ENCODE peak calls at places on chromosomes 12 and 14, in ten cellular contexts. One of them, this sample, is unnamed.
A peak's percentile ranks its signal among the peaks of the same experiment; 100 is the strongest.

GRCh38 chr12:52735106-52735505 is 31.8 kb upstream of the KRT77 start:
- DNase-seq in uterus: no peak
- DNase-seq in stimulated activated CD4-positive, alpha-beta T cell treated with anti-CD3 and anti-CD28 coated beads, Interleukin-4, amount 100 ng/mL, for 4 hours: no peak
- DNase-seq in posterior vena cava: no peak
- DNase-seq in left ventricle myocardium superior: no peak
- DNase-seq in T-helper 2 cell: no peak
- DNase-seq in caudate nucleus: no peak
- DNase-seq in NCI-H1105 treated with DMSO at 0.1 percent for 48 hours: no peak
- DNase-seq in effector memory CD8-positive, alpha-beta T cell: no peak
- DNase-seq in activated effector memory CD4-positive, alpha-beta T cell treated with Interleukin-2 at 50 U/mL for 16 hours: no peak
- DNase-seq in this sample: no peak

GRCh38 chr14:105180598-105181528 is at the start of gene NUDT14:
- DNase-seq in T-helper 2 cell: peak; percentile 73
- DNase-seq in caudate nucleus: peak; percentile 45
- DNase-seq in uterus: no peak
- DNase-seq in activated effector memory CD4-positive, alpha-beta T cell treated with Interleukin-2 at 50 U/mL for 16 hours: peak; percentile 89
- DNase-seq in stimulated activated CD4-positive, alpha-beta T cell treated with anti-CD3 and anti-CD28 coated beads, Interleukin-4, amount 100 ng/mL, for 4 hours: peak; percentile 85
- DNase-seq in effector memory CD8-positive, alpha-beta T cell: peak; percentile 77
- DNase-seq in posterior vena cava: no peak
- DNase-seq in NCI-H1105 treated with DMSO at 0.1 percent for 48 hours: peak; percentile 64
- DNase-seq in left ventricle myocardium superior: peak; percentile 84
- DNase-seq in this sample: peak; percentile 87

GRCh38 chr12:69415471-69416275 is 54.5 kb upstream of the FRS2 start:
- DNase-seq in T-helper 2 cell: peak; percentile 41
- DNase-seq in stimulated activated CD4-positive, alpha-beta T cell treated with anti-CD3 and anti-CD28 coated beads, Interleukin-4, amount 100 ng/mL, for 4 hours: no peak
- DNase-seq in left ventricle myocardium superior: peak; percentile 61
- DNase-seq in NCI-H1105 treated with DMSO at 0.1 percent for 48 hours: peak; percentile 6
- DNase-seq in effector memory CD8-positive, alpha-beta T cell: no peak
- DNase-seq in activated effector memory CD4-positive, alpha-beta T cell treated with Interleukin-2 at 50 U/mL for 16 hours: no peak
- DNase-seq in uterus: peak; percentile 65
- DNase-seq in caudate nucleus: peak; percentile 24
- DNase-seq in posterior vena cava: peak; percentile 79
- DNase-seq in this sample: peak; percentile 74

GRCh38 chr12:21819236-21819635 is 44.7 kb upstream of the KCNJ8 start:
- DNase-seq in caudate nucleus: no peak
- DNase-seq in posterior vena cava: no peak
- DNase-seq in NCI-H1105 treated with DMSO at 0.1 percent for 48 hours: no peak
- DNase-seq in activated effector memory CD4-positive, alpha-beta T cell treated with Interleukin-2 at 50 U/mL for 16 hours: no peak
- DNase-seq in T-helper 2 cell: no peak
- DNase-seq in stimulated activated CD4-positive, alpha-beta T cell treated with anti-CD3 and anti-CD28 coated beads, Interleukin-4, amount 100 ng/mL, for 4 hours: no peak
- DNase-seq in effector memory CD8-positive, alpha-beta T cell: no peak
- DNase-seq in left ventricle myocardium superior: no peak
- DNase-seq in uterus: no peak
- DNase-seq in this sample: no peak

GRCh38 chr14:104931771-104932675 is 7.3 kb downstream of the PLD4 start:
- DNase-seq in caudate nucleus: no peak
- DNase-seq in NCI-H1105 treated with DMSO at 0.1 percent for 48 hours: no peak
- DNase-seq in effector memory CD8-positive, alpha-beta T cell: no peak
- DNase-seq in posterior vena cava: peak; percentile 79
- DNase-seq in left ventricle myocardium superior: no peak
- DNase-seq in stimulated activated CD4-positive, alpha-beta T cell treated with anti-CD3 and anti-CD28 coated beads, Interleukin-4, amount 100 ng/mL, for 4 hours: no peak
- DNase-seq in activated effector memory CD4-positive, alpha-beta T cell treated with Interleukin-2 at 50 U/mL for 16 hours: no peak
- DNase-seq in uterus: no peak
- DNase-seq in T-helper 2 cell: no peak
- DNase-seq in this sample: no peak

GRCh38 chr12:49636979-49637378 is 13.6 kb downstream of the PRPF40B start:
- DNase-seq in activated effector memory CD4-positive, alpha-beta T cell treated with Interleukin-2 at 50 U/mL for 16 hours: peak; percentile 31
- DNase-seq in posterior vena cava: no peak
- DNase-seq in stimulated activated CD4-positive, alpha-beta T cell treated with anti-CD3 and anti-CD28 coated beads, Interleukin-4, amount 100 ng/mL, for 4 hours: peak; percentile 27
- DNase-seq in NCI-H1105 treated with DMSO at 0.1 percent for 48 hours: no peak
- DNase-seq in uterus: peak; percentile 75
- DNase-seq in left ventricle myocardium superior: no peak
- DNase-seq in effector memory CD8-positive, alpha-beta T cell: peak; percentile 44
- DNase-seq in caudate nucleus: peak; percentile 22
- DNase-seq in T-helper 2 cell: peak; percentile 78
- DNase-seq in this sample: peak; percentile 72

GRCh38 chr12:40010899-40011774 is 94.7 kb downstream of the SLC2A13 start:
- DNase-seq in posterior vena cava: no peak
- DNase-seq in effector memory CD8-positive, alpha-beta T cell: peak; percentile 55
- DNase-seq in T-helper 2 cell: peak; percentile 70
- DNase-seq in NCI-H1105 treated with DMSO at 0.1 percent for 48 hours: peak; percentile 65
- DNase-seq in left ventricle myocardium superior: no peak
- DNase-seq in caudate nucleus: no peak
- DNase-seq in activated effector memory CD4-positive, alpha-beta T cell treated with Interleukin-2 at 50 U/mL for 16 hours: no peak
- DNase-seq in uterus: peak; percentile 44
- DNase-seq in stimulated activated CD4-positive, alpha-beta T cell treated with anti-CD3 and anti-CD28 coated beads, Interleukin-4, amount 100 ng/mL, for 4 hours: peak; percentile 4
- DNase-seq in this sample: peak; percentile 62

GRCh38 chr14:94922595-94923239 is 152.8 kb upstream of the GSC start:
- DNase-seq in stimulated activated CD4-positive, alpha-beta T cell treated with anti-CD3 and anti-CD28 coated beads, Interleukin-4, amount 100 ng/mL, for 4 hours: no peak
- DNase-seq in T-helper 2 cell: no peak
- DNase-seq in uterus: no peak
- DNase-seq in posterior vena cava: peak; percentile 61
- DNase-seq in NCI-H1105 treated with DMSO at 0.1 percent for 48 hours: no peak
- DNase-seq in left ventricle myocardium superior: no peak
- DNase-seq in activated effector memory CD4-positive, alpha-beta T cell treated with Interleukin-2 at 50 U/mL for 16 hours: no peak
- DNase-seq in effector memory CD8-positive, alpha-beta T cell: no peak
- DNase-seq in caudate nucleus: no peak
- DNase-seq in this sample: no peak

GRCh38 chr14:55851301-55851700 is 266.9 kb upstream of the PELI2 start:
- DNase-seq in left ventricle myocardium superior: no peak
- DNase-seq in uterus: no peak
- DNase-seq in posterior vena cava: no peak
- DNase-seq in T-helper 2 cell: no peak
- DNase-seq in caudate nucleus: no peak
- DNase-seq in activated effector memory CD4-positive, alpha-beta T cell treated with Interleukin-2 at 50 U/mL for 16 hours: no peak
- DNase-seq in stimulated activated CD4-positive, alpha-beta T cell treated with anti-CD3 and anti-CD28 coated beads, Interleukin-4, amount 100 ng/mL, for 4 hours: no peak
- DNase-seq in effector memory CD8-positive, alpha-beta T cell: no peak
- DNase-seq in NCI-H1105 treated with DMSO at 0.1 percent for 48 hours: no peak
- DNase-seq in this sample: no peak

GRCh38 chr14:77407158-77407557 is 16.2 kb downstream of the NOXRED1 start:
- DNase-seq in effector memory CD8-positive, alpha-beta T cell: no peak
- DNase-seq in caudate nucleus: no peak
- DNase-seq in left ventricle myocardium superior: no peak
- DNase-seq in stimulated activated CD4-positive, alpha-beta T cell treated with anti-CD3 and anti-CD28 coated beads, Interleukin-4, amount 100 ng/mL, for 4 hours: no peak
- DNase-seq in T-helper 2 cell: peak; percentile 14
- DNase-seq in activated effector memory CD4-positive, alpha-beta T cell treated with Interleukin-2 at 50 U/mL for 16 hours: no peak
- DNase-seq in NCI-H1105 treated with DMSO at 0.1 percent for 48 hours: no peak
- DNase-seq in uterus: no peak
- DNase-seq in posterior vena cava: no peak
- DNase-seq in this sample: no peak

GRCh38 chr12:74816398-74817175 is 279.0 kb downstream of the ATXN7L3B start:
- DNase-seq in T-helper 2 cell: no peak
- DNase-seq in effector memory CD8-positive, alpha-beta T cell: no peak
- DNase-seq in left ventricle myocardium superior: no peak
- DNase-seq in posterior vena cava: peak; percentile 64
- DNase-seq in activated effector memory CD4-positive, alpha-beta T cell treated with Interleukin-2 at 50 U/mL for 16 hours: no peak
- DNase-seq in uterus: no peak
- DNase-seq in stimulated activated CD4-positive, alpha-beta T cell treated with anti-CD3 and anti-CD28 coated beads, Interleukin-4, amount 100 ng/mL, for 4 hours: no peak
- DNase-seq in caudate nucleus: no peak
- DNase-seq in NCI-H1105 treated with DMSO at 0.1 percent for 48 hours: no peak
- DNase-seq in this sample: no peak

GRCh38 chr14:58822856-58823255 is 185.1 kb downstream of the DACT1 start:
- DNase-seq in NCI-H1105 treated with DMSO at 0.1 percent for 48 hours: no peak
- DNase-seq in uterus: no peak
- DNase-seq in posterior vena cava: no peak
- DNase-seq in T-helper 2 cell: no peak
- DNase-seq in stimulated activated CD4-positive, alpha-beta T cell treated with anti-CD3 and anti-CD28 coated beads, Interleukin-4, amount 100 ng/mL, for 4 hours: no peak
- DNase-seq in activated effector memory CD4-positive, alpha-beta T cell treated with Interleukin-2 at 50 U/mL for 16 hours: no peak
- DNase-seq in left ventricle myocardium superior: no peak
- DNase-seq in effector memory CD8-positive, alpha-beta T cell: no peak
- DNase-seq in caudate nucleus: no peak
- DNase-seq in this sample: no peak

GRCh38 chr14:101583006-101583708 is 21.9 kb downstream of the DIO3 start:
- DNase-seq in T-helper 2 cell: no peak
- DNase-seq in NCI-H1105 treated with DMSO at 0.1 percent for 48 hours: no peak
- DNase-seq in uterus: no peak
- DNase-seq in left ventricle myocardium superior: no peak
- DNase-seq in activated effector memory CD4-positive, alpha-beta T cell treated with Interleukin-2 at 50 U/mL for 16 hours: no peak
- DNase-seq in posterior vena cava: peak; percentile 50
- DNase-seq in effector memory CD8-positive, alpha-beta T cell: no peak
- DNase-seq in stimulated activated CD4-positive, alpha-beta T cell treated with anti-CD3 and anti-CD28 coated beads, Interleukin-4, amount 100 ng/mL, for 4 hours: no peak
- DNase-seq in caudate nucleus: no peak
- DNase-seq in this sample: no peak

GRCh38 chr14:93952829-93953228 is 23.5 kb downstream of the ASB2 start:
- DNase-seq in posterior vena cava: no peak
- DNase-seq in effector memory CD8-positive, alpha-beta T cell: no peak
- DNase-seq in caudate nucleus: no peak
- DNase-seq in uterus: no peak
- DNase-seq in activated effector memory CD4-positive, alpha-beta T cell treated with Interleukin-2 at 50 U/mL for 16 hours: no peak
- DNase-seq in T-helper 2 cell: no peak
- DNase-seq in left ventricle myocardium superior: peak; percentile 15
- DNase-seq in stimulated activated CD4-positive, alpha-beta T cell treated with anti-CD3 and anti-CD28 coated beads, Interleukin-4, amount 100 ng/mL, for 4 hours: no peak
- DNase-seq in NCI-H1105 treated with DMSO at 0.1 percent for 48 hours: no peak
- DNase-seq in this sample: no peak

GRCh38 chr12:113142173-113142885 is 6.8 kb upstream of the RASAL1 start:
- DNase-seq in uterus: no peak
- DNase-seq in T-helper 2 cell: no peak
- DNase-seq in NCI-H1105 treated with DMSO at 0.1 percent for 48 hours: no peak
- DNase-seq in activated effector memory CD4-positive, alpha-beta T cell treated with Interleukin-2 at 50 U/mL for 16 hours: no peak
- DNase-seq in left ventricle myocardium superior: peak; percentile 60
- DNase-seq in stimulated activated CD4-positive, alpha-beta T cell treated with anti-CD3 and anti-CD28 coated beads, Interleukin-4, amount 100 ng/mL, for 4 hours: no peak
- DNase-seq in effector memory CD8-positive, alpha-beta T cell: no peak
- DNase-seq in caudate nucleus: peak; percentile 61
- DNase-seq in posterior vena cava: no peak
- DNase-seq in this sample: no peak

GRCh38 chr12:46442239-46442638 is 69.7 kb upstream of the SLC38A2 start:
- DNase-seq in NCI-H1105 treated with DMSO at 0.1 percent for 48 hours: no peak
- DNase-seq in caudate nucleus: no peak
- DNase-seq in stimulated activated CD4-positive, alpha-beta T cell treated with anti-CD3 and anti-CD28 coated beads, Interleukin-4, amount 100 ng/mL, for 4 hours: no peak
- DNase-seq in activated effector memory CD4-positive, alpha-beta T cell treated with Interleukin-2 at 50 U/mL for 16 hours: no peak
- DNase-seq in left ventricle myocardium superior: no peak
- DNase-seq in T-helper 2 cell: no peak
- DNase-seq in posterior vena cava: no peak
- DNase-seq in uterus: no peak
- DNase-seq in effector memory CD8-positive, alpha-beta T cell: no peak
- DNase-seq in this sample: no peak